ENCODE peak calls at places on chromosomes 1 and 21, in five cellular contexts. D, T, V, L and Q are unnamed samples.

GRCh38 chr1:175221548-175222175 is 29.1 kb upstream of the KIAA0040 start:
- DNase-seq in V (no peak), D (no peak), T (no peak), L (peak; percentile 37), Q (no peak)

GRCh38 chr1:31830511-31830910 is 14.7 kb upstream of the SPOCD1 start:
- DNase-seq in L (no peak), T (no peak), V (no peak), D (no peak), Q (no peak)

GRCh38 chr1:93979718-93980319 is 70.6 kb upstream of the GCLM start:
- DNase-seq in L (no peak), T (no peak), D (peak; percentile 21), V (no peak), Q (peak; percentile 67)

GRCh38 chr1:150577557-150578277 is 1.7 kb downstream of the MCL1 start:
- DNase-seq in D (no peak), T (no peak), V (no peak), L (no peak), Q (no peak)

GRCh38 chr1:161824618-161825017 is 58.5 kb downstream of the ATF6 start:
- DNase-seq in V (no peak), T (no peak), L (no peak), D (no peak), Q (no peak)

GRCh38 chr1:223243441-223244050 is 100.5 kb upstream of the TLR5 start:
- DNase-seq in L (no peak), T (no peak), D (no peak), V (no peak), Q (no peak)

GRCh38 chr1:110440877-110441276 is 10.1 kb upstream of the PROK1 start:
- DNase-seq in D (peak; percentile 24), L (no peak), T (no peak), V (no peak), Q (peak; percentile 15)

GRCh38 chr1:116477428-116477827 is 93.4 kb downstream of the CD58 start:
- DNase-seq in D (no peak), L (no peak), T (no peak), V (no peak), Q (no peak)

GRCh38 chr1:25064465-25065238 is 134.6 kb upstream of the RUNX3 start:
- DNase-seq in T (no peak), V (no peak), L (no peak), D (no peak), Q (no peak)

GRCh38 chr1:13432251-13432650 is 22.0 kb downstream of the PRAMEF20 start:
- DNase-seq in L (no peak), V (no peak), D (no peak), T (no peak), Q (no peak)

GRCh38 chr1:220528679-220529529 is 968 bp downstream of the MARK1 start:
- DNase-seq in T (no peak), V (no peak), L (peak; percentile 38), D (no peak), Q (no peak)

DNA sequence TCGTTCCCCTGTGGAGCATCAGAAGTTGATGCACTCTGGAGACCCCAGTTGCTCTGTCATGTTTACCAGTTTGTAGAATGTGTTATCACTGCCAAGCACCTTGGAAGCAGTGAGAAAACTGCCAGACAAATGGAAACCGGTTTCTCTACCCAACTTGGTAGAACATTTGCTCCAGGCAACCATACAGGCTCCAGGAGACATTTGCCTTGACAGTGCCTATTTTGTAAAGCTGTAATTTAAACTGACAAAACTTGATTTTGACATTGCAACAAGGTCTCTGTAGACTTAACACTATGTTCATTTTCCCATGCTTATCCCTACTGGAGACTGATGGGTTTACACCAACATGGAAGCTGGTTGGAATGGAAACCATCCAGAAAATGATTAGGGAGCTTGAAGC is 97.6 kb downstream of the ROR1 start:
- DNase-seq in L (no peak), D (no peak), T (no peak), V (no peak), Q (no peak)
- TF ChIP-seq CTCF in L (no peak), D (no peak), T (no peak), V (no peak), Q (no peak)

DNA sequence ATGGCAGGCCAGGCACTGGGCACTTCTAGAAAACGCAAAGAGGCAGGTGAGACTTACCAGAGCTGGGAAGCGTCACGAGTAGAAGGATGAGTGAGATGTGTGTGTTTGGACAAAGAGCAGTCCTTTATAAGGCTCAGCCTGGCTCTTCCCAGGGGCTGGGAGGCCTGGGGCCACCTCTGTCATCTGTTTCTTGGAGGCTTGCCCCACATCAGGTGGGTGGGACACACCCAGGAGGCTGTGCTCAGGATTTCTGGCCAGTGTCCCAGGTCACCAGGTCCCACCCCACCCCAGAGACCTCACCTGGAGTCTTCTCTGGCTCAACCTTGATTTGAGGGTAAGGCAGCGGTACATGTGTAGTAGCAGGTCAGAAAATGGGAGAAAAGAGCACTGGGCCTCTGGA is at the start of gene S100A7:
- DNase-seq in L (no peak), T (no peak), D (no peak), V (no peak), Q (no peak)
- TF ChIP-seq CTCF in L (no peak), T (no peak), D (no peak), V (no peak), Q (no peak)

GRCh38 chr1:236673284-236673919 is 12.9 kb upstream of the ACTN2 start:
- DNase-seq in T (no peak), D (no peak), L (no peak), V (no peak), Q (no peak)
- TF ChIP-seq CTCF in T (no peak), D (no peak), L (no peak), V (no peak), Q (no peak)

GRCh38 chr1:201546093-201546492 is 7.2 kb downstream of the NAV1 start:
- DNase-seq in V (no peak), D (no peak), L (no peak), T (peak; percentile 55), Q (no peak)
- TF ChIP-seq CTCF in V (no peak), D (no peak), L (no peak), T (no peak), Q (no peak)

GRCh38 chr1:43588592-43588991 is 57.9 kb downstream of the PTPRF start:
- DNase-seq in D (no peak), V (no peak), T (no peak), L (no peak), Q (no peak)

GRCh38 chr1:43590389-43590788 is 59.6 kb upstream of the KDM4A start:
- DNase-seq in D (no peak), T (peak; percentile 19), V (no peak), L (no peak), Q (no peak)

GRCh38 chr1:43591181-43591580 is 58.8 kb upstream of the KDM4A start:
- DNase-seq in L (no peak), D (no peak), T (no peak), V (no peak), Q (no peak)

GRCh38 chr1:43592974-43593683 is 56.8 kb upstream of the KDM4A start:
- DNase-seq in T (no peak), V (no peak), D (no peak), L (no peak), Q (no peak)

DNA sequence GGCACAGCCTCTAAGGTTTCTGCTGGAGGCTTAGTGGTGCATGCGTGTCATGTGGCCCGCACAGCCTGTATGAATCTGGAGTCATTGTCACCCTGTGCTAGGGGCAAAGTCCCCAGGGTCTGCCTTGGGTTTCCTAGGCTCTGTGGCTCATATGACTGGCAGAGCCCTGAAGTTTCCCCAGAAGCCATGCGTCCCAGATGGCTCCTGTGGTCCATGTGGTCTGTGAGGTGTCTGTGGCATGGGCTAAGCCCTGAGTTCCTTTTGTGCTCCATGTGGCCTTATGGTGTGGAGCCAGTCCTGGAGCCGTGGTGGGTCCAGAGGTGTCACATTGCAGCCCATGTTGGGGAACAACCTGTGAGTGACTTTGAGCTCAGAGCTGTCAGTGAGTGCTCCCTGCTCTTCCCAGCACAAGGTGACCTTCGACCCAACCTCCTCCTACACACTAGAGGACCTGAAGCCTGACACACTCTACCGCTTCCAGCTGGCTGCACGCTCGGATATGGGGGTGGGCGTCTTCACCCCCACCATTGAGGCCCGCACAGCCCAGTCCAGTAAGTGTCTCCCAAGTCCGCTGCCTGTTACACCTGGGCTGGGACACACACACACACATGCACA is 57.8 kb upstream of the KDM4A start:
- DNase-seq in T (no peak), D (no peak), V (no peak), L (no peak), Q (no peak)
- TF ChIP-seq CTCF in T (no peak), D (no peak), V (no peak), L (no peak), Q (no peak)

GRCh38 chr1:14648931-14649860 is 50.7 kb downstream of the KAZN start:
- DNase-seq in V (no peak), L (no peak), T (no peak), D (no peak), Q (no peak)

GRCh38 chr1:14647777-14648176 is 49.3 kb downstream of the KAZN start:
- DNase-seq in L (no peak), D (no peak), V (no peak), T (no peak), Q (no peak)

GRCh38 chr1:14652840-14653239 is 54.4 kb downstream of the KAZN start:
- DNase-seq in V (no peak), T (no peak), L (no peak), D (no peak), Q (no peak)

GRCh38 chr1:14650951-14651350 is 52.5 kb downstream of the KAZN start:
- DNase-seq in V (no peak), L (no peak), D (no peak), T (no peak), Q (no peak)

GRCh38 chr1:14649976-14650375 is 51.5 kb downstream of the KAZN start:
- DNase-seq in T (no peak), D (no peak), V (no peak), L (no peak), Q (no peak)
- TF ChIP-seq CTCF in T (no peak), D (no peak), V (no peak), L (no peak), Q (no peak)

GRCh38 chr1:233025156-233025555 is 74.7 kb downstream of the NTPCR start:
- DNase-seq in T (peak; percentile 25), L (peak; percentile 75), V (peak; percentile 15), D (no peak), Q (no peak)
- TF ChIP-seq CTCF in T (peak; percentile 24), L (peak; percentile 45), V (peak; percentile 66), D (peak; percentile 41), Q (peak; percentile 44)

DNA sequence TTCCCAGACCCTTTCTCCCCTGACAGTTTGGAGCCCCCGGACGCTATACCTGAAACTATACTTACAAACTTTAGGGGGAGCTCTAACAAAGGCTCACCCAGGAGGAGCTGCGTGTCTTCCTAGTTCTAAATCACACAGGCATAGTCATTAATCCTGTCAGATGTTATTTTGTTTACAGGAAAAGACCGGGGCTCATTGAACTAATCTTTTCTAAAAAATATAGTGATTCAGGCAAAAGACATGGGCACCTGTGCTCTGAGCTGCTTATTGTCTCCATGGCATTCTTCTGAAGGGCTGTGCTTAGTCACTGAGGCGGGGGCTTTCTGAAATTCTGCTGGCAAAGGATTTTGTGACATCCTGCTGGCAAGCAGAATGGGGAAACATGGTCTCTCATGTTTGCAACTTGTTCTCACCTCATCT is 1577.0 kb downstream of the NCAM2 start:
- DNase-seq in T (no peak), D (no peak), V (no peak), L (peak; percentile 28), Q (no peak)
- TF ChIP-seq CTCF in T (no peak), D (no peak), V (peak; percentile 35), L (peak; percentile 52), Q (no peak)

DNA sequence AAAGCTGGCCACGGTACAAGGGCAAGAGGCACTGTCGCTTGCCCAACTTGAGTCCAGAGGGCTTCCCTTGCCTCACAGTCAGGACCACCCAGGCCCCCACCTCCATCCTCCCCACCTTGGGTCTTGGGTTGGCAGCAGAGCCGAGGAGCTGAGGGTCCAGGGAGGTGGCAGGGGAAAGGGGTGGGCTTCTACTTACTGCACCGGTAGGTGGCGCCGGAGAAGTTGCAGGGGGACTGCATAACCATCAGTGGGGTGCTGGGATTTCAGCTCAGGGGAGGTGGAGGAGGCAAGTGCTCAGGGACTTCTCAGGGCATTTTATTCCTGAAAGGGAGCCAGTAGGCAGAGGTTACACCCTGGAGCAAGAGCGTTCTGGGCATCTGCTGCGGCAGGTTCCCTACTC is 44.0 kb downstream of the TRIM62 start:
- DNase-seq in L (peak; percentile 69), V (no peak), D (no peak), T (no peak), Q (no peak)
- TF ChIP-seq CTCF in L (peak; percentile 60), V (peak; percentile 78), D (peak; percentile 46), T (no peak), Q (peak; percentile 58)